ENCODE peak calls at places on chromosome 7, in six cellular contexts. One of them, this sample, is unnamed. For H3K4me1, the result is how much of the 10 kb centered on the place peaks cover.

GRCh38 chr7:70504254-70504653 is 627.7 kb upstream of the GALNT17 start:
- DNase-seq in A549: no peak
- DNase-seq in psoas muscle: no peak
- DNase-seq in uterus: no peak
- DNase-seq in NT2/D1: no peak
- DNase-seq in OCI-LY7: peak
- DNase-seq in this sample: no peak

GRCh38 chr7:27046854-27047549 is 48.8 kb downstream of the HOXA1 start:
- DNase-seq in A549: peak
- DNase-seq in psoas muscle: no peak
- DNase-seq in uterus: no peak
- DNase-seq in NT2/D1: no peak
- DNase-seq in OCI-LY7: no peak
- DNase-seq in this sample: no peak

GRCh38 chr7:136266457-136266856 is 289.3 kb upstream of the MTPN start:
- DNase-seq in A549: no peak
- DNase-seq in psoas muscle: no peak
- DNase-seq in uterus: no peak
- DNase-seq in NT2/D1: no peak
- DNase-seq in OCI-LY7: no peak
- DNase-seq in this sample: no peak

GRCh38 chr7:149748223-149748874 is 25.0 kb downstream of the ZNF467 start:
- DNase-seq in A549: no peak
- DNase-seq in psoas muscle: no peak
- DNase-seq in uterus: no peak
- DNase-seq in NT2/D1: no peak
- DNase-seq in OCI-LY7: no peak
- DNase-seq in this sample: no peak

GRCh38 chr7:1431644-1432380 is 27.5 kb downstream of the MICALL2 start:
- DNase-seq in A549: no peak
- DNase-seq in psoas muscle: no peak
- DNase-seq in uterus: no peak
- DNase-seq in NT2/D1: no peak
- DNase-seq in OCI-LY7: no peak
- DNase-seq in this sample: no peak

GRCh38 chr7:112420236-112420945 is 29.9 kb upstream of the IFRD1 start:
- DNase-seq in A549: no peak
- DNase-seq in psoas muscle: no peak
- DNase-seq in uterus: no peak
- DNase-seq in NT2/D1: no peak
- DNase-seq in OCI-LY7: peak
- DNase-seq in this sample: no peak

GRCh38 chr7:106793015-106793651 is 71.9 kb upstream of the PIK3CG start:
- DNase-seq in A549: peak
- DNase-seq in psoas muscle: no peak
- DNase-seq in uterus: no peak
- DNase-seq in NT2/D1: peak
- DNase-seq in OCI-LY7: peak
- DNase-seq in this sample: no peak

GRCh38 chr7:16652255-16652583 is 6.2 kb downstream of the BZW2 start:
- DNase-seq in A549: no peak
- DNase-seq in psoas muscle: no peak
- DNase-seq in uterus: no peak
- DNase-seq in NT2/D1: no peak
- DNase-seq in OCI-LY7: no peak
- DNase-seq in this sample: no peak

GRCh38 chr7:95469850-95470249 is 15.9 kb upstream of the ASB4 start:
- DNase-seq in A549: no peak
- DNase-seq in psoas muscle: no peak
- DNase-seq in uterus: no peak
- DNase-seq in NT2/D1: no peak
- DNase-seq in OCI-LY7: peak
- DNase-seq in this sample: no peak

GRCh38 chr7:159040912-159041711 is 103.6 kb downstream of the VIPR2 start:
- DNase-seq in A549: no peak
- DNase-seq in psoas muscle: no peak
- DNase-seq in uterus: no peak
- DNase-seq in NT2/D1: no peak
- DNase-seq in OCI-LY7: no peak
- DNase-seq in this sample: peak

GRCh38 chr7:28955723-28956607 is 2.2 kb downstream of the TRIL start:
- DNase-seq in A549: peak
- DNase-seq in psoas muscle: peak
- DNase-seq in uterus: peak
- DNase-seq in NT2/D1: no peak
- DNase-seq in OCI-LY7: no peak
- DNase-seq in this sample: peak

GRCh38 chr7:156640949-156641485 is 443 bp downstream of the RNF32 start:
- DNase-seq in A549: peak
- DNase-seq in psoas muscle: peak
- DNase-seq in uterus: no peak
- DNase-seq in NT2/D1: no peak
- DNase-seq in OCI-LY7: peak
- DNase-seq in this sample: peak

GRCh38 chr7:74575083-74575803 is 82.3 kb upstream of the GTF2I start:
- DNase-seq in A549: peak
- DNase-seq in psoas muscle: no peak
- DNase-seq in uterus: no peak
- DNase-seq in NT2/D1: no peak
- DNase-seq in OCI-LY7: no peak
- DNase-seq in this sample: peak

GRCh38 chr7:85600425-85600824 is 413.6 kb upstream of the SEMA3D start:
- DNase-seq in A549: no peak
- DNase-seq in psoas muscle: no peak
- DNase-seq in uterus: no peak
- DNase-seq in NT2/D1: peak
- DNase-seq in OCI-LY7: no peak
- DNase-seq in this sample: no peak

GRCh38 chr7:118013252-118014010 is 140.2 kb upstream of the CTTNBP2 start:
- DNase-seq in A549: no peak
- DNase-seq in psoas muscle: no peak
- DNase-seq in uterus: no peak
- DNase-seq in NT2/D1: no peak
- DNase-seq in OCI-LY7: no peak
- DNase-seq in this sample: no peak

GRCh38 chr7:27201231-27202017 is 1.5 kb upstream of the HOXA13 start:
- DNase-seq in A549: no peak
- DNase-seq in psoas muscle: no peak
- DNase-seq in uterus: no peak
- DNase-seq in NT2/D1: no peak
- DNase-seq in OCI-LY7: peak
- DNase-seq in this sample: peak

GRCh38 chr7:37377231-37377630 is 71.4 kb downstream of the ELMO1 start:
- DNase-seq in A549: no peak
- DNase-seq in psoas muscle: no peak
- DNase-seq in uterus: no peak
- DNase-seq in NT2/D1: no peak
- DNase-seq in OCI-LY7: no peak
- DNase-seq in this sample: no peak

GRCh38 chr7:48300301-48300700 is 129.0 kb downstream of the ABCA13 start:
- DNase-seq in A549: no peak
- DNase-seq in psoas muscle: no peak
- DNase-seq in uterus: no peak
- DNase-seq in NT2/D1: peak
- DNase-seq in OCI-LY7: no peak
- DNase-seq in this sample: no peak

GRCh38 chr7:77538186-77538907 is 1.3 kb downstream of the PTPN12 start:
- DNase-seq in A549: peak
- DNase-seq in psoas muscle: peak
- DNase-seq in uterus: peak
- DNase-seq in NT2/D1: peak
- DNase-seq in OCI-LY7: no peak
- DNase-seq in this sample: peak

DNA sequence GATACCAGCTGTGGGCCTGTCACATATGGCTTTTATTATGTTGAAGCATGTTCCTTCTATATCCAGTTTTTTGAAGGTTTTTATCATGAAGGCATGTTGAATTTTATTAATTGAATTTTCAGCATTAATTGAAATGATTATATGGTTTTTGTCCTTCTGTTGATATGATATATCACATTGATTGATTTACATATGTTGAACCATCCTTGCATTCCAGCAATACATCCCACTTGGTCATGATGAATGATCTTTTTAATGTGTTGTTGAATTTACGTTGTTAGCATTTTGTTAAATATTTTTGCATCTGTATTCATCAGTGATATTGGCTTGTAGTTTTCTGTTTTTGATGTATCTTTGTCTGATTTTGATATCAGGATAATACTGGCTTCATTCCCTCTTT is 21.2 kb downstream of the PRSS37 start:
- DNase-seq in A549: no peak
- DNase-seq in psoas muscle: no peak
- DNase-seq in uterus: no peak
- DNase-seq in NT2/D1: no peak
- DNase-seq in OCI-LY7: no peak
- DNase-seq in this sample: no peak
- H3K4me1 ChIP-seq in A549: under half
- H3K4me1 ChIP-seq in psoas muscle: under half
- H3K4me1 ChIP-seq in uterus: under half
- H3K4me1 ChIP-seq in NT2/D1: under half
- H3K4me1 ChIP-seq in OCI-LY7: under half
- H3K4me1 ChIP-seq in this sample: under half

GRCh38 chr7:153445641-153446040 is 606.6 kb upstream of the DPP6 start:
- DNase-seq in A549: no peak
- DNase-seq in psoas muscle: no peak
- DNase-seq in uterus: no peak
- DNase-seq in NT2/D1: no peak
- DNase-seq in OCI-LY7: no peak
- DNase-seq in this sample: no peak

GRCh38 chr7:153446490-153446889 is 605.7 kb upstream of the DPP6 start:
- DNase-seq in A549: no peak
- DNase-seq in psoas muscle: no peak
- DNase-seq in uterus: no peak
- DNase-seq in NT2/D1: no peak
- DNase-seq in OCI-LY7: no peak
- DNase-seq in this sample: no peak

GRCh38 chr7:153444591-153444990 is 607.6 kb upstream of the DPP6 start:
- DNase-seq in A549: no peak
- DNase-seq in psoas muscle: no peak
- DNase-seq in uterus: no peak
- DNase-seq in NT2/D1: no peak
- DNase-seq in OCI-LY7: no peak
- DNase-seq in this sample: no peak

GRCh38 chr7:153443031-153443430 is 609.2 kb upstream of the DPP6 start:
- DNase-seq in A549: no peak
- DNase-seq in psoas muscle: no peak
- DNase-seq in uterus: no peak
- DNase-seq in NT2/D1: no peak
- DNase-seq in OCI-LY7: no peak
- DNase-seq in this sample: no peak

GRCh38 chr7:153447021-153447420 is 605.2 kb upstream of the DPP6 start:
- DNase-seq in A549: no peak
- DNase-seq in psoas muscle: no peak
- DNase-seq in uterus: peak
- DNase-seq in NT2/D1: no peak
- DNase-seq in OCI-LY7: no peak
- DNase-seq in this sample: no peak
- H3K4me1 ChIP-seq in A549: under half
- H3K4me1 ChIP-seq in psoas muscle: under half
- H3K4me1 ChIP-seq in uterus: under half
- H3K4me1 ChIP-seq in NT2/D1: under half
- H3K4me1 ChIP-seq in OCI-LY7: under half
- H3K4me1 ChIP-seq in this sample: under half

DNA sequence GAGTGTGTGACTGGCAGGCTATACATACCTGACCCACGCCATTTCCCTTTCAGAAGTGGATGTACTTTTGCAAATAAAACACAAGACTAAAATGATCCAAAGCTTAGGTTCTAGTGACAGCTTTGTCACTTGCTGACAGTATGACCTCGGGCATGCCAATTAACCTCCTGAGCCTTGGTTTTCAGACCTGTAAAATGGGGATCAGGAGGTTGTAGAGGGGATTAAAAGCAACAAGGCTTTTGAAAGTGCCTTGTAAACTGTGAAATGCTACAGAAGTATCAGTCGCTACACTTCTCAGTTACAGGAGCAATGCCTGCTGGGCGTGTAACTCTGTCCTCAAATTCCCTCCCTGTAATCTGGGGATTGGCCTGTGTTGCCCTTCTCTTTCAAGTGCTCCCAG is 8.7 kb upstream of the GRB10 start:
- DNase-seq in A549: no peak
- DNase-seq in psoas muscle: no peak
- DNase-seq in uterus: no peak
- DNase-seq in NT2/D1: no peak
- DNase-seq in OCI-LY7: no peak
- DNase-seq in this sample: no peak
- H3K4me1 ChIP-seq in A549: under half
- H3K4me1 ChIP-seq in psoas muscle: under half
- H3K4me1 ChIP-seq in uterus: under half
- H3K4me1 ChIP-seq in NT2/D1: under half
- H3K4me1 ChIP-seq in OCI-LY7: under half
- H3K4me1 ChIP-seq in this sample: under half

DNA sequence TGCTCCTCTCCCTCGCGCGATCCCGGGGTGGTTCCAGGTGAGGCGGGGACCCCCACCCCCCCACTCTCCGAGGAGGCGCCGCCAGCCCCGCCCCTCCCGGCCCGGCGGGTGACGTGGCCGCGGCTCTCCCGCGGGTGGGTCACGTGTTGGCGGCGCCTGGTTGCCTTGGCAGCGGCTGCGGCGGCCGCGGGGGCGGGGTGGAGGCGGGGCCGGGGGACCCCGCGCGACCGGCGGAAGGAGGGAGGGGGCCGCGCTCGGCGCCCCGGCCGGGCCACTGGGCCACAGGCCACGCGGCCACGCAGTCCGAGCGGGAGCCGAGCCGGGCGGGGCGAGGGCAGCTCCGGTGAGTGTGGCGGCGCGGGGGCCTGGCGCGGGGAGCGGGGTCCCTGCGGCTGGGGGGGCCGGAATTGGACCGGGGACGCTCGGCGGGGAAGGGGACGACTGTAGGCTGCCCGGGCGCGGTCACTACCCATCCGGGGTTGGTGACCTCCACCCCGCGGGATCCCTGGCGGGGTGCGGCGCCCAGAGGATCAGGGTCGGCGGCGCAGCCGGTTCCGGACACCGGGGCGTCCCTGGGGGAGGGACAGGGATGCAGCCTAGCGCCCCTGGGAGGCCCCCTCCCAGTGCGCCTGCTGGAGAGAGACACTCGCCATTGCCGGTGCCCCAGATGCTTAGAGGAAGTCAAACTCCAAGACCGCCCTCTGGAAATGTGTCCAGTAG is at the start of gene ORAI2:
- DNase-seq in A549: peak
- DNase-seq in psoas muscle: peak
- DNase-seq in uterus: peak
- DNase-seq in NT2/D1: no peak
- DNase-seq in OCI-LY7: peak
- DNase-seq in this sample: peak
- H3K4me1 ChIP-seq in A549: under half
- H3K4me1 ChIP-seq in psoas muscle: under half
- H3K4me1 ChIP-seq in uterus: under half
- H3K4me1 ChIP-seq in NT2/D1: under half
- H3K4me1 ChIP-seq in OCI-LY7: half or more
- H3K4me1 ChIP-seq in this sample: under half

GRCh38 chr7:99694201-99694911 is 14.6 kb upstream of the CYP3A5 start:
- DNase-seq in A549: no peak
- DNase-seq in psoas muscle: no peak
- DNase-seq in uterus: no peak
- DNase-seq in NT2/D1: no peak
- DNase-seq in OCI-LY7: no peak
- DNase-seq in this sample: no peak
- H3K4me1 ChIP-seq in A549: under half
- H3K4me1 ChIP-seq in psoas muscle: under half
- H3K4me1 ChIP-seq in uterus: under half
- H3K4me1 ChIP-seq in NT2/D1: under half
- H3K4me1 ChIP-seq in OCI-LY7: under half
- H3K4me1 ChIP-seq in this sample: under half

GRCh38 chr7:151330181-151330580 is 11.4 kb upstream of the NUB1 start:
- DNase-seq in A549: no peak
- DNase-seq in psoas muscle: no peak
- DNase-seq in uterus: no peak
- DNase-seq in NT2/D1: no peak
- DNase-seq in OCI-LY7: no peak
- DNase-seq in this sample: no peak
- H3K4me1 ChIP-seq in A549: under half
- H3K4me1 ChIP-seq in psoas muscle: under half
- H3K4me1 ChIP-seq in uterus: under half
- H3K4me1 ChIP-seq in NT2/D1: under half
- H3K4me1 ChIP-seq in OCI-LY7: under half
- H3K4me1 ChIP-seq in this sample: under half